ENCODE peak calls at places on chromosomes 5 and 9, in six cellular contexts. W, Y, S, I, D and P are unnamed samples.

GRCh38 chr5:83281658-83282057 is 189.9 kb upstream of the VCAN start:
- DNase-seq in S (peak; percentile 47), Y (peak; percentile 26), I (peak; percentile 35), D (no peak), W (no peak), P (no peak)

GRCh38 chr5:38468202-38468656 is 88.2 kb downstream of the LIFR start:
- DNase-seq in W (peak; percentile 73), Y (peak; percentile 95), D (no peak), S (no peak), I (peak; percentile 97), P (no peak)

GRCh38 chr9:76658510-76659231 is 105.6 kb upstream of the PCA3 start:
- DNase-seq in I (peak; percentile 76), D (no peak), S (peak; percentile 38), Y (peak; percentile 44), W (no peak), P (no peak)

GRCh38 chr9:125466356-125466855 is 204.8 kb downstream of the GAPVD1 start:
- DNase-seq in D (no peak), W (no peak), S (no peak), I (no peak), Y (no peak), P (no peak)

GRCh38 chr5:88785396-88786216 is 97.4 kb downstream of the MEF2C start:
- DNase-seq in D (no peak), Y (peak; percentile 93), S (peak; percentile 93), W (no peak), I (peak; percentile 93), P (no peak)

GRCh38 chr5:139566611-139567010 is 5.5 kb downstream of the UBE2D2 start:
- DNase-seq in D (no peak), Y (no peak), W (no peak), I (no peak), S (no peak), P (no peak)

GRCh38 chr9:113581865-113582697 is 118.6 kb downstream of the RGS3 start:
- DNase-seq in D (peak; percentile 92), W (peak; percentile 92), S (no peak), Y (peak; percentile 46), I (peak; percentile 84), P (no peak)

GRCh38 chr9:132756214-132756799 is 86.0 kb downstream of the GTF3C4 start:
- DNase-seq in I (no peak), W (no peak), Y (no peak), S (no peak), D (no peak), P (no peak)

GRCh38 chr9:108673386-108673785 is 182.4 kb downstream of the ACTL7B start:
- DNase-seq in D (no peak), Y (peak; percentile 5), W (no peak), I (no peak), S (no peak), P (no peak)

GRCh38 chr5:7762267-7762666 is 88.7 kb downstream of the CFAP90 start:
- DNase-seq in I (no peak), Y (no peak), D (no peak), S (no peak), W (no peak), P (peak; percentile 31)

GRCh38 chr5:53825016-53825415 is 264.6 kb downstream of the NDUFS4 start:
- DNase-seq in W (no peak), S (no peak), I (no peak), Y (no peak), D (no peak), P (no peak)

GRCh38 chr9:73230257-73230656 is 78.6 kb downstream of the ANXA1 start:
- DNase-seq in Y (no peak), I (no peak), S (no peak), W (no peak), D (no peak), P (no peak)

GRCh38 chr5:135177591-135177990 is 143.6 kb upstream of the PITX1 start:
- DNase-seq in Y (no peak), I (no peak), D (no peak), S (no peak), W (no peak), P (no peak)

GRCh38 chr9:113645224-113645971 is 181.9 kb downstream of the RGS3 start:
- DNase-seq in D (no peak), S (no peak), W (no peak), I (no peak), Y (no peak), P (no peak)

GRCh38 chr5:179699640-179700298 is 1.0 kb downstream of the CANX start:
- DNase-seq in I (peak; percentile 36), Y (peak; percentile 28), D (no peak), W (no peak), S (no peak), P (peak; percentile 19)

GRCh38 chr5:138032028-138032571 is 779 bp downstream of the FAM13B start:
- DNase-seq in Y (peak; percentile 5), I (peak; percentile 43), S (peak; percentile 55), W (peak; percentile 85), D (peak; percentile 73), P (no peak)

GRCh38 chr9:137161558-137162483 is 8.0 kb downstream of the LRRC26 start:
- DNase-seq in S (no peak), Y (no peak), D (no peak), I (no peak), W (no peak), P (no peak)

GRCh38 chr5:148585988-148586387 is 68.3 kb downstream of the HTR4 start:
- DNase-seq in Y (no peak), S (no peak), D (no peak), I (no peak), W (no peak), P (no peak)

GRCh38 chr5:150640311-150641005 is at the start of gene SYNPO:
- DNase-seq in D (no peak), I (peak; percentile 98), W (peak; percentile 85), Y (peak; percentile 90), S (peak; percentile 87), P (no peak)

GRCh38 chr5:134101686-134102439 is 12.6 kb upstream of the TCF7 start:
- DNase-seq in S (no peak), W (no peak), D (peak; percentile 86), I (no peak), Y (no peak), P (peak; percentile 74)

GRCh38 chr5:134098690-134099089 is 15.8 kb upstream of the TCF7 start:
- DNase-seq in Y (no peak), D (no peak), I (no peak), W (no peak), S (no peak), P (no peak)

GRCh38 chr5:134099288-134099872 is 15.1 kb upstream of the TCF7 start:
- DNase-seq in S (no peak), I (no peak), D (no peak), W (no peak), Y (no peak), P (no peak)

GRCh38 chr5:134099939-134100282 is 14.6 kb upstream of the TCF7 start:
- DNase-seq in I (no peak), Y (no peak), W (no peak), D (no peak), S (no peak), P (no peak)

GRCh38 chr5:134100283-134101011 is 14.0 kb upstream of the TCF7 start:
- DNase-seq in S (no peak), D (peak; percentile 89), W (peak; percentile 67), I (peak; percentile 76), Y (peak; percentile 78), P (no peak)
- H3K27ac ChIP-seq in S (no peak overlapping the region), D (no peak overlapping the region), W (no peak overlapping the region), I (no peak overlapping the region), Y (peak overlapping the region; percentile 2), P (no peak overlapping the region)

DNA sequence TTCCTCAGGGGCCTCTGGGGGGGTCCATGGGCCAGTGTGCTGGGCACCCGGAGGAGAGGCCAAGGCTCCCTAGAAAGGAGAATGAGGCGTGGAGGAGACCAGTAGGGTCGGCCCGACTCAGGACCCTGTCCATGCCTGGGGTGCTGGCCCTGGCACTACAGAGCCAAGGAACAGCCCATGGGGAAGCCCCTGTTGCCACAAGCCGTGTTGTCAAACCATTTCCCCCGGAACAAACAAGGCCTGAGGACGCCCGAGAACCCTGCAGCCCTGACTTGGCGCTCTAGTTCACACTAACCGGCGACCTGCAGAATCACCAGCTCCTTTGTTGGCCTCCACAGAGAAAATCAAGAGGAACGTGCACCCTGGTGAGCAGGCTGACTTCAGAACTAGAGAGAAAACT is 41.6 kb upstream of the SLC12A7 start:
- DNase-seq in I (no peak), W (no peak), Y (no peak), S (no peak), D (no peak), P (no peak)
- H3K27me3 ChIP-seq in I (peaks cover 63% of the 10 kb centered on the region), W (no peaks in the 10 kb centered on the region), Y (peaks cover 30% of the 10 kb centered on the region), S (peaks cover 42% of the 10 kb centered on the region), D (peaks cover 15% of the 10 kb centered on the region), P (no peaks in the 10 kb centered on the region)

GRCh38 chr5:143435207-143435657 is 31.7 kb upstream of the NR3C1 start:
- DNase-seq in D (peak; percentile 57), S (no peak), W (no peak), I (peak; percentile 30), Y (no peak), P (no peak)
- H3K4me3 ChIP-seq in D (peak overlapping the region; percentile 83), S (no peak overlapping the region), W (no peak overlapping the region), I (no peak overlapping the region), Y (no peak overlapping the region), P (no peak overlapping the region)

DNA sequence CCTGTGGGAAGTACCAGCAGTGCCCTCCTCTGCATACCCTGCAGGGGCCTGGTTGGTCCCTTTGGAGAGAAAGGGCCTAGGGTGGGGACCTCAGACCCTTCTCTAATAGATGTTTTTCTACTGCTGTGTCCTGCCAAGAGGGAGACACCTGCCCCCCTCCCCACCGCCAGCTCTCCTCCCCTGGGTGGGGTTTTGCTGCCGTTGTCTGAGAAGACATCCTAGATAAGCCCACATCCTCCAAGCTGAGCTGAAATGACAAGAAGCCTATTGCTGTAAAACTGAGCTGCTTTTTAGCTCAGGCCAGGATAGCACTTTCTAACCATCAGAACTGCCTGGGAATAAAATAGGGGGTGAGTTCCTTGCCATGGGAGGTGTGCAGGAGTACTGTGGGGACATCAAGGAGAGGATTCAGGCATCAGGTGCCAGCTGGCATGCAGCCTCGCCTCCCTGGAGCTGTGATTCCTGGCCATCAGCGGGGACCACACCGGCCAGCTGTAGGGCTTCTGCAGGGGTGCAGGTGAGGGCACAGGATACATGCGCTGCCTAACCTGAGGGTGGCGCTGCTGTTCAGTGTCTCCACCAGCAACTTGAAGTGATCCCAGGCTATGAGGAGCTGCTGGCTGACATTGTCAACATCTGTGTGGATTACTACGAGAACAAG is 37.9 kb downstream of the CYFIP2 start:
- DNase-seq in Y (no peak), W (no peak), S (no peak), D (peak; percentile 61), I (no peak), P (peak; percentile 32)
- H3K27ac ChIP-seq in Y (no peak overlapping the region), W (no peak overlapping the region), S (no peak overlapping the region), D (no peak overlapping the region), I (no peak overlapping the region), P (no peak overlapping the region)

DNA sequence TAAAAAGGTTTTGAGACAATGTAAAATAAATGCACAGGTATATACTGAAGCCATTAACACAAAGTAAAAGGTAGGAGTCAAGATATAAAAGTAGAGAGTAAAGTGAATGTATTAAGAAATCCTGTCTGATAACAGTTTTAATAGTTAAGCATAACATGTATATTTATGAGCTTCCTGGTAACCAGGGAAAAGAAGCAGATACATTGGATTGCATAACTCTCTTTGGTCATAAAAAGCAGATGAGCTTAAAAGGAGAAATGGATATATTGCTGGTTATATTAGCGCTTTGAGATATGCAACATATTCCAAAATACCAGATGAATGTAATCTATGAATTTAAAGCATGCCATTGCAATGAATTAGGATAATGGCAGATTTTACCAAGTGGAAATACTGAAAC is 6.2 kb upstream of the TNFSF8 start:
- DNase-seq in W (no peak), D (no peak), Y (no peak), I (no peak), S (no peak), P (no peak)
- H3K27me3 ChIP-seq in W (no peaks in the 10 kb centered on the region), D (no peaks in the 10 kb centered on the region), Y (no peaks in the 10 kb centered on the region), I (peaks cover 42% of the 10 kb centered on the region), S (peaks cover 15% of the 10 kb centered on the region), P (no peaks in the 10 kb centered on the region)